ENCODE peak calls at places on chromosomes 2 and 18, in six cellular contexts. L is cardiac fibroblast, F is mesothelial cell of epicardium, A is nephron progenitor cell, C is spleen, S is AG09309. T is an unnamed sample.
A peak's percentile ranks its signal among the peaks of the same experiment; 100 is the strongest.

GRCh38 chr2:241902357-241902991 is 32.9 kb downstream of the RTP5 start:
- DNase-seq in L (no peak), F (no peak), A (peak; percentile 51), C (peak; percentile 68), S (no peak), T (no peak)

GRCh38 chr2:138081225-138082073 is 117.2 kb downstream of the HNMT start:
- DNase-seq in L (no peak), F (no peak), A (no peak), C (no peak), S (no peak), T (no peak)

GRCh38 chr2:231360401-231360800 is 35.1 kb upstream of the B3GNT7 start:
- DNase-seq in L (no peak), F (no peak), A (no peak), C (no peak), S (no peak), T (no peak)

GRCh38 chr18:5311273-5312009 is 15.9 kb upstream of the ZBTB14 start:
- DNase-seq in L (peak; percentile 10), F (no peak), A (no peak), C (no peak), S (no peak), T (no peak)

GRCh38 chr18:56333146-56333545 is 305.2 kb downstream of the TXNL1 start:
- DNase-seq in L (no peak), F (no peak), A (no peak), C (no peak), S (no peak), T (no peak)

GRCh38 chr2:15127876-15128275 is 433.3 kb downstream of the NBAS start:
- DNase-seq in L (no peak), F (no peak), A (no peak), C (no peak), S (no peak), T (no peak)

GRCh38 chr2:113974727-113975126 is 84.8 kb downstream of the ACTR3 start:
- DNase-seq in L (peak; percentile 11), F (no peak), A (no peak), C (no peak), S (no peak), T (no peak)

GRCh38 chr18:25561923-25562322 is 210.0 kb upstream of the ZNF521 start:
- DNase-seq in L (peak; percentile 27), F (no peak), A (peak; percentile 21), C (no peak), S (no peak), T (peak; percentile 50)

GRCh38 chr2:19855528-19856431 is 46.0 kb downstream of the TTC32 start:
- DNase-seq in L (no peak), F (no peak), A (no peak), C (no peak), S (no peak), T (no peak)

GRCh38 chr2:36675579-36675978 is 20.9 kb upstream of the VIT start:
- DNase-seq in L (no peak), F (no peak), A (no peak), C (no peak), S (no peak), T (no peak)

GRCh38 chr2:232887171-232887850 is 17.2 kb downstream of the SNORC start:
- DNase-seq in L (no peak), F (no peak), A (no peak), C (peak; percentile 45), S (no peak), T (peak; percentile 40)

GRCh38 chr18:12422936-12423335 is 15.2 kb downstream of the PRELID3A start:
- DNase-seq in L (no peak), F (no peak), A (no peak), C (no peak), S (no peak), T (no peak)

GRCh38 chr2:9174771-9175441 is 31.7 kb upstream of the ASAP2 start:
- DNase-seq in L (peak; percentile 55), F (no peak), A (no peak), C (no peak), S (no peak), T (peak; percentile 76)

GRCh38 chr2:66565291-66565690 is 130.4 kb downstream of the MEIS1 start:
- DNase-seq in L (peak; percentile 42), F (no peak), A (no peak), C (no peak), S (no peak), T (no peak)

GRCh38 chr2:224638338-224638823 is 53.2 kb upstream of the CUL3 start:
- DNase-seq in L (no peak), F (no peak), A (no peak), C (no peak), S (no peak), T (no peak)

GRCh38 chr18:59096098-59096779 is 43.4 kb upstream of the SEC11C start:
- DNase-seq in L (no peak), F (no peak), A (peak; percentile 8), C (no peak), S (no peak), T (no peak)

GRCh38 chr2:214169736-214170135 is 241.1 kb upstream of the VWC2L start:
- DNase-seq in L (no peak), F (no peak), A (no peak), C (no peak), S (no peak), T (peak; percentile 18)

GRCh38 chr2:44324971-44325426 is 36.3 kb downstream of the PREPL start:
- DNase-seq in L (peak; percentile 73), F (no peak), A (no peak), C (no peak), S (peak; percentile 11), T (peak; percentile 66)

GRCh38 chr2:240886678-240887574 is 9.0 kb downstream of the MAB21L4 start:
- DNase-seq in L (no peak), F (no peak), A (no peak), C (peak; percentile 61), S (no peak), T (no peak)

GRCh38 chr2:102005989-102006885 is 14.5 kb downstream of the IL1R2 start:
- DNase-seq in L (peak; percentile 81), F (no peak), A (peak; percentile 49), C (no peak), S (no peak), T (peak; percentile 81)

GRCh38 chr2:182906454-182906853 is 40.0 kb upstream of the FRZB start:
- DNase-seq in L (no peak), F (no peak), A (no peak), C (no peak), S (no peak), T (no peak)

GRCh38 chr2:171316220-171316619 is 117.6 kb downstream of the METTL8 start:
- DNase-seq in L (peak; percentile 4), F (no peak), A (no peak), C (no peak), S (no peak), T (no peak)

GRCh38 chr2:152443771-152444170 is 108.8 kb downstream of the FMNL2 start:
- DNase-seq in L (peak; percentile 37), F (no peak), A (no peak), C (no peak), S (no peak), T (peak; percentile 60)

GRCh38 chr18:61894751-61895524 is 2.1 kb upstream of the RNF152 start:
- DNase-seq in L (no peak), F (no peak), A (no peak), C (no peak), S (no peak), T (no peak)

GRCh38 chr18:61892683-61893303 is at the start of gene RNF152:
- DNase-seq in L (peak; percentile 26), F (no peak), A (peak; percentile 73), C (no peak), S (no peak), T (peak; percentile 46)

GRCh38 chr18:61893971-61894750 is 1.4 kb upstream of the RNF152 start:
- DNase-seq in L (peak; percentile 73), F (peak; percentile 46), A (peak; percentile 85), C (peak; percentile 87), S (no peak), T (peak; percentile 66)

GRCh38 chr18:61891874-61892273 is 933 bp downstream of the RNF152 start:
- DNase-seq in L (no peak), F (no peak), A (no peak), C (no peak), S (no peak), T (no peak)

GRCh38 chr18:61893304-61893970 is 630 bp upstream of the RNF152 start:
- DNase-seq in L (peak; percentile 48), F (peak; percentile 55), A (peak; percentile 77), C (no peak), S (no peak), T (peak; percentile 55)
- TF ChIP-seq CTCF in L (no peak), F (no peak), A (no peak), C (no peak), S (peak; percentile 12), T (no peak)

DNA sequence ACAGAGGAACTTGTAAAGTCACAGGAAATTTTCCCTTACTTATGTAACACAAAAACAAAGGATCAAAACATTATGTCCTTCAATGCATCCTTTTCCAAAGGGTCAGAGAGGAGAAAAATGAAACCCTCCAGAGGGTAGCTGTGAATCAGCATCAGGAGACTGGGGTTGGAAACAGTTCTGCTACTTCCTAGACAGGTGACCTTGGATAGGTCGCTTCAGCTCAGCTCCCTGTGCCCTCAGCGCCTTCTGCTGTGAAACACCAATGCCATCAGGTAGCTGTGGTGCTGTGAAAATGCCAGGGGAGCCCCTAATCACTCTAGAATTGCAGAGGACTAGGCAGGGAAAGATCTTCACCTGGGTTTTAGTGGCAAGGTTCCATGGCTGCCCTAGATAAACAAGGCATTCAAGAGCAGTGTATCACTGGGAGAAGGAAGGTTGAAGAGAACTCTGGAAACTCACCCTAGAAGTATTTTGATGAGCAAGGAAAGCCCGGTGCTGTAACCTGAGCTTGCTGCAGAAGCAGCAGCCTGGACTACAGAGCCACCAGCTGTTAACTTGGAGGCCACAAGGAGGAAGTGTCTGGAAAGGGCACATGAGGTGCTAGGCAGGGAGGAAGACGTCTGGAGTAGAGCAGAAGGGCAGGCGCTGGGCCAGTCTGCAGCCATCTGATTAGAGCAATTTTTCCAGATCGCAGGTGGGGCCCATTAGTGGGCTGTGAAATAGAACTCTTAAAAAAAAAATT is 100.7 kb upstream of the MCFD2 start:
- DNase-seq in L (peak; percentile 60), F (no peak), A (peak; percentile 33), C (no peak), S (peak; percentile 73), T (peak; percentile 92)
- TF ChIP-seq CTCF in L (peak; percentile 28), F (no peak), A (peak; percentile 7), C (no peak), S (peak; percentile 55), T (peak; percentile 50)

DNA sequence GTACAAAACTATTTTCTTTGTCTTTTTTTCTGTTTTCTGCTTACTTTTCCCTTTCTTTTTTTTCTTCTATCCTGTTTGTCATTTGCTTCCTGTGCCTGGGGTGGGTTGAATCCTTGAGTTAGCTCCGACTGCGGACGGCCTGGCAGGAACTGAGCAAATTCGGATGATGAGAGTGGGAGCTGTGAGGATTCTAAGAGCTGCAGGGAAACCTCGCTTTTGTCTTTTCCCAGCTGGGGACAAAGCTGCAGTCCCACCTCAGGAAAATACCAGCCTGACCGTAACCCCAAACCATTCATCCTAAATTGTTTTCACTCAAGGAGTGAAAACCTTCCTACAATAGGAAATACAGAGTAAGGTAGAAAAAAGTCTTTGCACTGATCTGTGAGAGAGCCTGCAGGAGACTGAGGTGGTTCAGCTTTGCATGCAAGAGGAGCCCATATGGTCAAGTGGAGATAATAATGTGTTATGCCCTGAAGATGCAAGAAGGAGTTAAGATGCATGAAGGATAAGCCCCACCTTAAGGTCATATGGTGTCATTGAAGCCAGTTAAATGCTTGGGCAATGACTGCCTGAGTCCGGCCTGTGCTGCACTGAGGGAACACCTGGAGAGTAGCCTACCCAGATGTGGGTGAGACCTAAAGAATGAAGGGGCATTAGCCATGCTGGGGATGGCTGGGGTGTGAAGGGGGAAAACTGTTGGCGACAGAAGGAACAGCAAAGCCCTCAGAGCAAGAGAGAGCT is 31.7 kb upstream of the ARL4C start:
- DNase-seq in L (no peak), F (no peak), A (no peak), C (no peak), S (no peak), T (no peak)
- TF ChIP-seq CTCF in L (no peak), F (no peak), A (no peak), C (no peak), S (no peak), T (no peak)

GRCh38 chr2:135792401-135793152 is 44.4 kb downstream of the LCT start:
- DNase-seq in L (no peak), F (no peak), A (no peak), C (no peak), S (no peak), T (no peak)
- TF ChIP-seq CTCF in L (no peak), F (no peak), A (no peak), C (no peak), S (no peak), T (no peak)

T was measured in choroid plexus epithelial cell.